ENCODE peak calls at places on chromosomes 3 and 15, in five cellular contexts. F, D, W, B and Y are unnamed samples.

GRCh38 chr15:72222433-72222832 is 8.6 kb downstream of the PKM start:
- DNase-seq in F (no peak), D (peak; percentile 96), W (no peak), B (no peak), Y (no peak)

GRCh38 chr3:140298569-140299070 is 363.6 kb downstream of the CLSTN2 start:
- DNase-seq in F (no peak), D (no peak), W (peak; percentile 33), B (no peak), Y (no peak)

GRCh38 chr3:188154758-188155574 is 1.0 kb downstream of the LPP start:
- DNase-seq in F (peak; percentile 15), D (no peak), W (no peak), B (no peak), Y (no peak)

GRCh38 chr15:59131955-59132562 is 27.1 kb downstream of the CCNB2 start:
- DNase-seq in F (no peak), D (no peak), W (no peak), B (no peak), Y (no peak)

GRCh38 chr15:64284037-64284436 is 71.9 kb downstream of the CSNK1G1 start:
- DNase-seq in F (no peak), D (peak; percentile 33), W (no peak), B (no peak), Y (no peak)

GRCh38 chr3:126107960-126108688 is 24.2 kb upstream of the SLC41A3 start:
- DNase-seq in F (no peak), D (peak; percentile 9), W (no peak), B (no peak), Y (no peak)

GRCh38 chr3:37017683-37018082 is 24.4 kb downstream of the MLH1 start:
- DNase-seq in F (no peak), D (no peak), W (no peak), B (no peak), Y (no peak)

GRCh38 chr3:53808496-53808895 is 37.7 kb downstream of the CHDH start:
- DNase-seq in F (no peak), D (no peak), W (no peak), B (no peak), Y (no peak)

GRCh38 chr3:4976109-4976508 is 3.1 kb upstream of the BHLHE40 start:
- DNase-seq in F (peak; percentile 81), D (peak; percentile 62), W (peak; percentile 60), B (peak; percentile 78), Y (peak; percentile 41)

GRCh38 chr3:191005790-191006189 is 143.3 kb upstream of the GMNC start:
- DNase-seq in F (no peak), D (no peak), W (peak; percentile 62), B (no peak), Y (no peak)

DNA sequence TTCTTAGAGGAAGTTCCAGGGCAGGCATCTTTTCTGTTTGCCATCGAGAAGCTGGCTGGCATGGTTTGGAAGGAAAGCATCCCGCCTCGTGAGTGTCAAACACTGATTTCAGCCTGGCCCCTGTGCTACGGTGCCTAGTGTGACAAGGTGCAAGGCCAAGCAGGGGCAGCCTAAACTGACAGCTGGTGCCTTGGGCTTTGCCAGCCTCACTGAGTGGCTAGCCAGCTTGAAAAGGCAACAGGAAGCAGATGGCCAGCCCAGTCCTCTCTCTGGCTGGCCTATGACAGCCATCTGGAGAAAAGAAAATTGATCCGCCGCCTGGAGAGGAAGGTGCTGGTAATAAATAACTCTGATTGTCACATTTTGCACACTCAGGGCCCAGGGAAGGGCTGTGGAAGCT is 52.2 kb downstream of the C3orf85 start:
- DNase-seq in F (peak; percentile 39), D (no peak), W (no peak), B (no peak), Y (no peak)
- H3K27ac ChIP-seq in F (no peak overlapping the region), D (no peak overlapping the region), W (no peak overlapping the region), B (no peak overlapping the region), Y (no peak overlapping the region)

GRCh38 chr3:48464713-48465221 is 18.2 kb downstream of the ATRIP start:
- DNase-seq in F (no peak), D (no peak), W (no peak), B (no peak), Y (no peak)
- H3K4me3 ChIP-seq in F (no peak overlapping the region), D (no peak overlapping the region), W (no peak overlapping the region), B (no peak overlapping the region), Y (no peak overlapping the region)

GRCh38 chr15:46232471-46232870 is 597.6 kb downstream of the SQOR start:
- DNase-seq in F (no peak), D (no peak), W (no peak), B (no peak), Y (no peak)
- H3K27ac ChIP-seq in F (no peak overlapping the region), D (no peak overlapping the region), W (no peak overlapping the region), B (no peak overlapping the region), Y (no peak overlapping the region)

GRCh38 chr15:45113380-45113990 is 487 bp downstream of the DUOX2 start:
- DNase-seq in F (no peak), D (no peak), W (peak; percentile 5), B (no peak), Y (peak; percentile 28)

GRCh38 chr15:45110256-45110820 is 3.6 kb downstream of the DUOX2 start:
- DNase-seq in F (no peak), D (no peak), W (peak; percentile 25), B (peak; percentile 19), Y (no peak)

GRCh38 chr15:45112592-45113379 is 1.2 kb downstream of the DUOX2 start:
- DNase-seq in F (no peak), D (peak; percentile 25), W (peak; percentile 61), B (peak; percentile 39), Y (peak; percentile 44)

GRCh38 chr15:45111390-45112142 is 2.4 kb downstream of the DUOX2 start:
- DNase-seq in F (no peak), D (no peak), W (peak; percentile 35), B (no peak), Y (no peak)

DNA sequence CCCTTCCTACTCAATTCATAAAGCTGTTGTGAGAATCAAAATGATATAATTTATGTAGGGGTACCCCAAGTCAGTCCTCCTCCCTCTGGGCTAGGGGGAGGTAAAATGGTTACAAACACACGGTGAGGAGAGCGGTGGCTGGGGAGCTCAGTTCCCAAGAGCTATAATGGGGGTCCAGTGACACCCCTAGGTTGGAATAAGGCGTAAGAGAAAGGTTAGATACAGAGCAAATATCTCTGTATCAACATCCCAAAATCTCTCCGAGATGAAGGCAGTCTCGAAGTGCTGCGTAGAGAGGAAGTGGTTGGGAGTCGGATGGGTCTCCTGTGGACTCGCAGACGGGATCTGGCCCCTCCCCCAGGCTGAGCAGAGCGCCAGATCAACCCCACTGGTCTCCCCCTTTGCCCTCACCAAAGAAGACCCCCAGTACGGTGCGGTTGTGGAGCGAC is 1.8 kb downstream of the DUOX2 start:
- DNase-seq in F (no peak), D (no peak), W (no peak), B (peak; percentile 42), Y (no peak)
- H3K4me3 ChIP-seq in F (no peak overlapping the region), D (no peak overlapping the region), W (peak overlapping the region; percentile 13), B (peak overlapping the region; percentile 43), Y (peak overlapping the region; percentile 4)

DNA sequence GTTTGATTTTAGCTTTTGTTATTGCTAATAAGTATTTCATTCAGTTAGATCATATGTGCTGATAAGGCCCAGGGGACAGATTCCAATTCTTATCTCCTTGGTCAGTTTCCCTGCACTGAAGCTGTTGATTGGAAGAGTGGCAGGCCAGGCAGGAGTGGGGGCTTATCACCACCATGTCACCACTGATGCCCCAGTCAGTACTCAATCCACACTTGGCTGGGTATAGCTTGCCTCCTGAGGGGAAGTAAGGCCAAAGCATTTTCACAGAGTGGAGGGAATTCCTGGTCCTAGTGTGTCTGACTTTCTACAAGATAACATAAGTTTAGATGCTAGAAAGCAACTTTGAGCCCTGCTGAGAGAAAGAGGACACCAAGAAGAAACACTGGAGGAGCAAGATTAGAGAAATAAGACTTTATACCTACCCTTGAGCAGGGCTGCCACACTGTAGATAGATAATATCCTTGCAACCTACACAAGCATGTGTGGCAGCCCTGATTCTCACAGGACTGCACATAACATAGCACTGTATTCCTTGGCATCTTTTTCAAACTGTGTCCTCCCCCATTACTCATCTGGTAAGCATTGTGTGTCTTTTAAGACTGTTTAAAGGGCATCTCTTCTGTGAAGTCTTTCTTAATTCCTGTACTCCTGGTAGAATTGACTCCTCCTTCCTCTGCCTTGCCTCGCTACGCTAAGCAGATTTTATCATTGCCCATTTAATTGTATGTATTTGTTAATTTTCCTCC is 24.3 kb downstream of the OXNAD1 start:
- DNase-seq in F (no peak), D (no peak), W (no peak), B (no peak), Y (no peak)
- H3K27ac ChIP-seq in F (no peak overlapping the region), D (no peak overlapping the region), W (no peak overlapping the region), B (no peak overlapping the region), Y (no peak overlapping the region)

GRCh38 chr15:88897456-88898194 is 2.3 kb upstream of the HAPLN3 start:
- DNase-seq in F (peak; percentile 88), D (peak; percentile 81), W (peak; percentile 25), B (peak; percentile 73), Y (peak; percentile 94)

GRCh38 chr15:88897142-88897455 is 1.8 kb upstream of the HAPLN3 start:
- DNase-seq in F (no peak), D (no peak), W (no peak), B (no peak), Y (no peak)

GRCh38 chr15:88894348-88894818 is 961 bp downstream of the HAPLN3 start:
- DNase-seq in F (peak; percentile 69), D (peak; percentile 58), W (peak; percentile 87), B (peak; percentile 61), Y (peak; percentile 69)

GRCh38 chr15:88894819-88895767 is at the start of gene HAPLN3:
- DNase-seq in F (peak; percentile 30), D (peak; percentile 46), W (peak; percentile 51), B (no peak), Y (peak; percentile 47)

DNA sequence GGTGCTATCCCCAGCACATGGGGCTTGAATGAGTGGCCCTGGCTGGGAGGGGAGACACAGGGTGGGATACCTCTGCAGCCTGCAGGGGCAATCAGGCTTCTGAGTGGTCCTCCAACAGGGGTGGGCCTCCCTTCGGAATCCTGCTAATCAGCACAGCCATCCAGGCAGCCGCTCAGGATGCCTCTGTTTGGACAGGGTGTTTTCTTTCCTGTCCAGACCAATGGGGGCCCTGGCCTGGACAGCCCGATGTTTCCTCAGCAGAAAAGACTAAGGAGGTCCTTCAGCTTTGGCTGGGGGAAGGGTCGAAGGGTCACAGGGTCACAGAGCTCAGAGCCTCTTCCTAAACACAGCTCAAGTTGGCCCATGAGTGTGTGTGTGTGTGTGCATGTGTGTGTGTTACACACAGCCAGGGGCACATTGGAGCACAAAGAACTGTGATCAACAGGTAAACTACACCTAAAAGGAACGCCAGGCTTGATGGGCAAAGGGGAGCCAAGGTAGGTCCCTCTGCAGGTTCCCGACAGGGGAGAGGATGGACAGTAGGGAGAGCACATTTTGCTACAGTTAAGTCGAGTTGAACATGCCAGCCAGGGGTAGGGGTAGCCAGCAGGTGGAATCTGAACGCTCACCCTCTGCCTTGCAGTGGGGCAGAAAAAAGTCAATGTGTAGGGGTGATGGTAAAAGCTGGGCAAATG is 1.1 kb upstream of the HAPLN3 start:
- DNase-seq in F (no peak), D (no peak), W (peak; percentile 54), B (no peak), Y (peak; percentile 9)
- H3K4me3 ChIP-seq in F (no peak overlapping the region), D (no peak overlapping the region), W (no peak overlapping the region), B (no peak overlapping the region), Y (no peak overlapping the region)